ENCODE peak calls at places on chromosome 21, in four cellular contexts. J is putamen, M is AG08396, U is fibroblast of the aortic adventitia. Z is an unnamed sample.

GRCh38 chr21:44795342-44795741 is 6.3 kb downstream of the UBE2G2 start:
- DNase-seq in M (no peak), J (no peak), U (no peak), Z (no peak)

GRCh38 chr21:34593954-34594531 is 20.9 kb downstream of the RCAN1 start:
- DNase-seq in J (no peak), M (no peak), U (no peak), Z (no peak)

GRCh38 chr21:17045214-17045835 is 467.5 kb upstream of the CXADR start:
- DNase-seq in M (peak), J (peak), U (peak), Z (no peak)

GRCh38 chr21:42446531-42446930 is 42.8 kb downstream of the UBASH3A start:
- DNase-seq in J (no peak), U (no peak), M (no peak), Z (no peak)

GRCh38 chr21:30206551-30207251 is 9.2 kb downstream of the CLDN8 start:
- DNase-seq in U (peak), J (no peak), M (no peak), Z (no peak)

GRCh38 chr21:17925900-17926299 is 106.7 kb upstream of the C21orf91 start:
- DNase-seq in U (peak), J (peak), M (no peak), Z (no peak)

GRCh38 chr21:41758550-41758949 is 8.3 kb downstream of the RIPK4 start:
- DNase-seq in J (no peak), M (no peak), U (no peak), Z (no peak)

GRCh38 chr21:37531402-37532042 is 164.9 kb downstream of the DYRK1A start:
- DNase-seq in U (peak), J (no peak), M (no peak), Z (no peak)

GRCh38 chr21:34887729-34888568 is 161.2 kb downstream of the RUNX1 start:
- DNase-seq in M (peak), U (peak), J (peak), Z (no peak)

GRCh38 chr21:26777166-26777565 is 68.0 kb downstream of the ADAMTS1 start:
- DNase-seq in U (no peak), J (no peak), M (no peak), Z (no peak)

Z was measured in cerebellar nuclear complex.